ENCODE peak calls at places on chromosomes 2 and 18, in four cellular contexts. L is K562, H is esophagus muscularis mucosa, A is stomach. X is an unnamed sample.

GRCh38 chr2:99635710-99636431 is 146.1 kb upstream of the REV1 start:
- DNase-seq in L (no peak), H (no peak), A (no peak), X (no peak)

GRCh38 chr2:71882949-71883472 is 264.7 kb downstream of the CYP26B1 start:
- DNase-seq in L (peak; percentile 95), H (no peak), A (peak; percentile 46), X (no peak)

GRCh38 chr2:29066989-29067605 is 7.2 kb downstream of the PCARE start:
- DNase-seq in L (no peak), H (no peak), A (no peak), X (no peak)

GRCh38 chr2:214577769-214578168 is 166.9 kb downstream of the VWC2L start:
- DNase-seq in L (no peak), H (no peak), A (no peak), X (no peak)

GRCh38 chr2:5077479-5078089 is 614.6 kb upstream of the SOX11 start:
- DNase-seq in L (no peak), H (no peak), A (no peak), X (peak; percentile 6)

GRCh38 chr2:11921030-11921583 is 174.7 kb downstream of the LPIN1 start:
- DNase-seq in L (no peak), H (no peak), A (no peak), X (peak; percentile 19)

GRCh38 chr2:32594573-32594972 is 33.3 kb upstream of the TTC27 start:
- DNase-seq in L (no peak), H (no peak), A (no peak), X (no peak)

GRCh38 chr18:23933407-23933806 is 81.1 kb upstream of the TTC39C start:
- DNase-seq in L (no peak), H (no peak), A (no peak), X (no peak)

GRCh38 chr2:50648031-50648430 is 383.9 kb downstream of the NRXN1 start:
- DNase-seq in L (no peak), H (no peak), A (no peak), X (no peak)

GRCh38 chr2:102514061-102514785 is 41.2 kb downstream of the SLC9A4 start:
- DNase-seq in L (peak; percentile 32), H (no peak), A (peak; percentile 46), X (peak; percentile 14)

GRCh38 chr18:44841769-44842587 is 161.3 kb downstream of the SETBP1 start:
- DNase-seq in L (no peak), H (no peak), A (no peak), X (no peak)

GRCh38 chr2:226969412-226969811 is 133.6 kb downstream of the RHBDD1 start:
- DNase-seq in L (no peak), H (no peak), A (no peak), X (no peak)

GRCh38 chr2:226184940-226185575 is 614.6 kb downstream of the IRS1 start:
- DNase-seq in L (no peak), H (no peak), A (no peak), X (no peak)

GRCh38 chr2:152847067-152847466 is 128.6 kb downstream of the ARL6IP6 start:
- DNase-seq in L (peak; percentile 3), H (no peak), A (no peak), X (no peak)

GRCh38 chr2:29010946-29011649 is 30.0 kb downstream of the TOGARAM2 start:
- DNase-seq in L (peak; percentile 13), H (no peak), A (peak; percentile 38), X (peak; percentile 29)

GRCh38 chr2:96329416-96329815 is 4.3 kb downstream of the ITPRIPL1 start:
- DNase-seq in L (no peak), H (no peak), A (no peak), X (no peak)

GRCh38 chr2:26655611-26656195 is 14.5 kb upstream of the CIB4 start:
- DNase-seq in L (no peak), H (no peak), A (no peak), X (peak; percentile 44)

GRCh38 chr2:233977296-233977837 is 60.2 kb downstream of the TRPM8 start:
- DNase-seq in L (no peak), H (no peak), A (no peak), X (peak; percentile 26)

GRCh38 chr2:38709515-38710194 is 41.5 kb downstream of the SRSF7 start:
- DNase-seq in L (no peak), H (no peak), A (no peak), X (no peak)

DNA sequence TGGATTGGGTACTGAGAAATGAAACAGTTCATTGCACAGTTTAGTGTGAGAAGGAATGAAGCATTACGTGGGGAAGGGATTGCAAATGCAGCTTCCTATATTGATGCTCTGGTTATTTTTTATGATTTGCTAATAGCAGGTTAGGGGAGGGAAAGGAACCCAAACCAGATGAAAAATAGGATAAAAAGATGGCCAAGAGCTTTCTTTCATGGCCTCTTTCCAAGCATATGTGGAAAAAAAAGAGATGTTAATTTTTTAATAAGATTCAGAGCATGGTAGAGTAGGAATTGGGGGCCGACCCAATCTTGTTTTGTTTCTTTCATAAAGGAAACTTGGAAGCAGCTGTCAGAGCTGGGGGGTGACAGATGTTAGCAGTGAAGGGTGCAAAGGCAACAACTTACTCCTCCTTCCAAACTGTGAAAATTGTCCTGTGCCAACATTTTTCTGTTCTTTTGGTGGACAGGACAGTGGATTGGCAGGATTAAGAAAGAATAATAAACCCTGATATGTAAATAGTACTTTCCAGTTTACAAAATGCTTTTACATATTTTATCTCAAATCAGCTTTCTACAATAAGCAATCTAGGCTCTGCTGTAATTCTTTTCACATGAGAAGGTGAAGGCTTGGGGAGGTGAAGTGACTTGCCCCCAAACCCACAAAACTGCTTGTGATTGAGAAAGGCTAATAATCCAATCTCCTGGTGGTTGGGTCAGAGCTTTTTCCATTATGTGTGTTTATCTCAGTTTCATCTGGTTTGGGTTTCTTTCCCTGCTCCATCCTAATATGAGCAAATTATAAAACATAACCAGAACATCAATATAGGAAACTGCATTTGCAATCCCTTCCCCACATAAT is 270.1 kb downstream of the ETAA1 start:
- DNase-seq in L (no peak), H (peak; percentile 68), A (no peak), X (no peak)
- H3K27ac ChIP-seq in L (no peak overlapping the region), H (peak overlapping the region; percentile 84), A (peak overlapping the region; percentile 42), X (no peak overlapping the region)

DNA sequence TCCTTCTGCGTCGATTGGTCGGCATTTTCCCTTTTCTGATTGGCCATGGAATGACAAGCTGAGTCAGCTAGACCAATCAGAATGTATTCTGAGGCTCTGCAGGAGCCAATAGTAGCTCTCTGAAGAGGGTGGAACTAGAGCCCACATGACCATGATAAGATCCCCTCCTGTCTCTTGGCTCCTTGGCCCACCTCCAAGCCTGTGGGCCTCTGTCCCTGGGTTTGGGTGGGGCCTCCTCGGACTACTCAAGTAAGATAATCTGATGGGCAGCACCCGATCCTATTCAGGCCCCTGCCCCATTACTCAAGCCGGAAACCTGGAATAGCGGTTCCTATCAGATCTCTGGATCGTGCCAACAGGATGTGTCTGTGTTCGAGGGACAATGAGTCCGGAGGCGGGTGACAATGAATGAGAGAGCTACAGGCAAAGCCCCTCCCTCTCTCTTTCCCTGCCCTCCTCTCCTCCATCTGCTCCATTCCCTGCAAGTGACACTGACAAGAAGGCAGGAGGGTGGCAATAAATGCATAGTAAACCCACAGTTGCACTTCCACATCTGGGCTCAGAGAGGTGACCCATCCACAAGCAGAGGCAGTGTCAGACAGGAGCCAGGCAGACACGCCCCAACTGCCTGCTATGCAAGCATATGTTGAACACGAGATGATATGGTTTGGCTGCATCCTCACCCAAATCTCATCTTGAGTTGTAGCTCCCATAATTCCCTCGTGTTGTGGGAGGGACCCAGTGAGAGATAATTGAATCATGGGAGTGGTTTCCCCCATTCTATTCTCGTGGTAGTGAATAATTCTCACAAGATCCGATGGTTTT is 114.7 kb downstream of the TNS1 start:
- DNase-seq in L (peak; percentile 18), H (no peak), A (no peak), X (no peak)
- TF ChIP-seq POLR2AphosphoS5 in L (no peak), H (peak; percentile 36), A (no peak), X (no peak)

GRCh38 chr2:37645363-37645762 is 26.1 kb downstream of the CDC42EP3 start:
- DNase-seq in L (no peak), H (no peak), A (no peak), X (no peak)
- H3K27ac ChIP-seq in L (no peak overlapping the region), H (peak overlapping the region; percentile 3), A (no peak overlapping the region), X (no peak overlapping the region)

DNA sequence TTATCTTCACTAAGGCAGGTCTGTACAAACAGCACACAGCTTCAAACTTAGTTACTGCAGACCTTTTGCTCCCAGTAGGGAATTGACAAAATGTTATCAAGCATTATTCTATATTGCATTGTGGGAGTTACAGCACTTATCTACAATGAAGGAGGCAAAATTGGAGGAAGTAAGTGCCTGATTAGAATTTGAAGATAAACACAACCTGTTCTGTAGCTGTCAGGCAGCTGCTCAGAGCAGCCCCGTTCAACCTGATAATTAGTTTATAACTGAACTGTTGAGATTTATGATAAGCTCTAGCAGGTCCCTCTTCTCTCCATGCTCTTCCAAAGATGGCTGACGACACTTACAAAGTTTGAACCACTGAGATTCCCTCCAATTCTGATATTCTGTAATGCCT is 364.4 kb upstream of the CYRIA start:
- DNase-seq in L (no peak), H (no peak), A (no peak), X (no peak)
- TF ChIP-seq POLR2AphosphoS5 in L (no peak), H (no peak), A (no peak), X (no peak)

GRCh38 chr2:215712850-215713230 is 277.0 kb upstream of the FN1 start:
- DNase-seq in L (no peak), H (no peak), A (no peak), X (no peak)
- H3K27ac ChIP-seq in L (no peak overlapping the region), H (peak overlapping the region; percentile 79), A (peak overlapping the region; percentile 38), X (no peak overlapping the region)

GRCh38 chr2:129762386-129763189 is 216.9 kb upstream of the RAB6C start:
- DNase-seq in L (no peak), H (peak; percentile 84), A (no peak), X (no peak)
- TF ChIP-seq POLR2AphosphoS5 in L (no peak), H (no peak), A (no peak), X (no peak)

DNA sequence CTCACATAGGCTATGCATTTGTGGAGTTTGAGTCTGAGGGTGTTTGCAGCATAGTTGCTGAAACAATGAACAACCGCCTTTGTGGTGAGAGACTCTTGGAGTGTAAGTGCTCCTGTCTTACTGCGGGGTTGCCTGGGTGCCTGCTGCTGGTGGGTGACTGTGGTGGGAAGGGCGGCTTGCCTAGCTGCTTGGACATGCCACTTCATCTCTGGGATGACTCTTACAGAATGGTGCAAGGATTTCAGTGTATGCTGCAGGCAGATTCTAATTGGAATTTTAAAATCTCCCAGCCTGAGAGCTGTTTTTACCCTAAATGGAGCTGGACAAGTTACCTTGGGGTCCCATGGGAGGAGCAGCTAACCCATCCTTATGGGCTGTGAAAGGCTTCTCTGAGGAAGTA is 50.1 kb downstream of the CYP27C1 start:
- DNase-seq in L (no peak), H (no peak), A (no peak), X (no peak)
- H3K27ac ChIP-seq in L (no peak overlapping the region), H (no peak overlapping the region), A (no peak overlapping the region), X (no peak overlapping the region)

DNA sequence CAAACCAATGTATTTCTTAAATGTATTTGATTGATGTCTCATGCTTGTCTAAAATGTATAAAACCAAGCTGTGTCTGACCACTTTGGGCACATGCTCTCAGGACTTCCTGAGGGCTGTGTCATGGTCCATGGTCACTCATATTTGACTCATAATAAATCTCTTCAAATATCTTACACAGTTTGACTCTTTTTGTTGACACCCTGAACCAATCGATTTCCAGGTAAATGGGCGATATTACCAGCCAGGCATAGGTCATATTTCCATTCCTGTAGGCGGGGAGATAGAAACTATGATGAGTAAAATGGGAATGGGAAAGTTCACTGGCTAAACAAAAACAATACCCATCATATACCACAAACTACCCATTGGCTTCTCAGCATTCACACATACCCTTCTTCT is 9.3 kb upstream of the TRAPPC8 start:
- DNase-seq in L (no peak), H (no peak), A (no peak), X (no peak)
- TF ChIP-seq POLR2AphosphoS5 in L (no peak), H (no peak), A (no peak), X (no peak)